ENCODE peak calls at places on chromosomes 5 and 9, in five cellular contexts. B, A, C, J and M are unnamed samples.

GRCh38 chr9:136995772-136996308 is 528 bp downstream of the CLIC3 start:
- DNase-seq in B (no peak), A (peak; percentile 6), C (no peak), J (no peak), M (no peak)

GRCh38 chr5:172979778-172980177 is 3.8 kb upstream of the ATP6V0E1 start:
- DNase-seq in B (no peak), A (peak; percentile 67), C (no peak), J (no peak), M (no peak)

GRCh38 chr5:81140942-81141341 is 92.2 kb upstream of the CKMT2 start:
- DNase-seq in B (no peak), A (peak; percentile 80), C (no peak), J (no peak), M (no peak)

GRCh38 chr5:111931658-111932057 is 174.7 kb upstream of the NREP start:
- DNase-seq in B (no peak), A (no peak), C (no peak), J (no peak), M (no peak)

GRCh38 chr5:11494340-11494739 is 409.9 kb downstream of the CTNND2 start:
- DNase-seq in B (no peak), A (no peak), C (no peak), J (no peak), M (peak; percentile 47)

GRCh38 chr5:75567710-75568109 is 43.5 kb upstream of the ANKDD1B start:
- DNase-seq in B (no peak), A (peak; percentile 64), C (no peak), J (no peak), M (peak; percentile 44)

GRCh38 chr5:168747987-168748777 is 169.0 kb upstream of the PANK3 start:
- DNase-seq in B (peak; percentile 83), A (no peak), C (peak; percentile 25), J (peak; percentile 66), M (peak; percentile 90)

GRCh38 chr5:68630354-68630753 is 414.8 kb downstream of the PIK3R1 start:
- DNase-seq in B (no peak), A (no peak), C (no peak), J (no peak), M (no peak)

GRCh38 chr5:150570333-150570732 is 62.4 kb downstream of the NDST1 start:
- DNase-seq in B (no peak), A (no peak), C (no peak), J (no peak), M (no peak)

GRCh38 chr9:19629506-19629905 is 159.3 kb downstream of the SLC24A2 start:
- DNase-seq in B (peak; percentile 6), A (no peak), C (no peak), J (no peak), M (no peak)

GRCh38 chr5:147223951-147224791 is 10.7 kb upstream of the STK32A start:
- DNase-seq in B (peak; percentile 70), A (peak; percentile 42), C (peak; percentile 8), J (peak; percentile 37), M (peak; percentile 70)

GRCh38 chr5:64900618-64901017 is 131.9 kb downstream of the CWC27 start:
- DNase-seq in B (no peak), A (peak; percentile 12), C (peak; percentile 62), J (no peak), M (no peak)

GRCh38 chr9:82761911-82762310 is 301.0 kb downstream of the RASEF start:
- DNase-seq in B (no peak), A (no peak), C (no peak), J (no peak), M (no peak)

GRCh38 chr5:179890751-179891682 is 16.7 kb downstream of the TBC1D9B start:
- DNase-seq in B (no peak), A (no peak), C (no peak), J (no peak), M (no peak)

GRCh38 chr5:154995679-154996078 is 17.9 kb upstream of the KIF4B start:
- DNase-seq in B (peak; percentile 58), A (no peak), C (no peak), J (no peak), M (peak; percentile 60)

GRCh38 chr5:53031695-53032096 is 42.5 kb downstream of the ITGA2 start:
- DNase-seq in B (no peak), A (peak; percentile 98), C (peak; percentile 89), J (no peak), M (no peak)

GRCh38 chr9:92808726-92809451 is 44.3 kb upstream of the BICD2 start:
- DNase-seq in B (peak; percentile 92), A (peak; percentile 73), C (peak; percentile 17), J (peak; percentile 71), M (no peak)

GRCh38 chr9:86614871-86615849 is 260.9 kb upstream of the TUT7 start:
- DNase-seq in B (peak; percentile 62), A (peak; percentile 70), C (peak; percentile 37), J (no peak), M (peak; percentile 67)

GRCh38 chr5:155471027-155471426 is 457.5 kb downstream of the KIF4B start:
- DNase-seq in B (no peak), A (no peak), C (no peak), J (no peak), M (no peak)

GRCh38 chr5:151141535-151141934 is 16.0 kb downstream of the ANXA6 start:
- DNase-seq in B (peak; percentile 22), A (peak; percentile 25), C (no peak), J (no peak), M (peak; percentile 81)

GRCh38 chr5:172765766-172766286 is 5.2 kb downstream of the DUSP1 start:
- DNase-seq in B (no peak), A (peak; percentile 94), C (no peak), J (no peak), M (peak; percentile 54)

GRCh38 chr5:142235870-142236672 is 88.8 kb downstream of the SPRY4 start:
- DNase-seq in B (peak; percentile 40), A (no peak), C (no peak), J (no peak), M (no peak)

GRCh38 chr5:54440456-54440893 is 15.0 kb upstream of the HSPB3 start:
- DNase-seq in B (no peak), A (no peak), C (no peak), J (no peak), M (peak; percentile 57)

GRCh38 chr5:16619136-16619535 is 2.3 kb upstream of the RETREG1 start:
- DNase-seq in B (no peak), A (no peak), C (no peak), J (no peak), M (no peak)

GRCh38 chr5:16618138-16618897 is 1.5 kb upstream of the RETREG1 start:
- DNase-seq in B (peak; percentile 8), A (no peak), C (no peak), J (no peak), M (no peak)

GRCh38 chr5:16615737-16616535 is 861 bp downstream of the RETREG1 start:
- DNase-seq in B (peak; percentile 21), A (no peak), C (no peak), J (no peak), M (no peak)

GRCh38 chr5:16616536-16617271 is at the start of gene RETREG1:
- DNase-seq in B (peak; percentile 70), A (no peak), C (no peak), J (peak; percentile 49), M (no peak)

GRCh38 chr5:16617272-16617973 is 626 bp upstream of the RETREG1 start:
- DNase-seq in B (peak; percentile 42), A (no peak), C (no peak), J (no peak), M (no peak)
- H3K9ac ChIP-seq in B (no peak overlapping the region), A (no peak overlapping the region), C (no peak overlapping the region), J (peak overlapping the region; percentile 70), M (no peak overlapping the region)

DNA sequence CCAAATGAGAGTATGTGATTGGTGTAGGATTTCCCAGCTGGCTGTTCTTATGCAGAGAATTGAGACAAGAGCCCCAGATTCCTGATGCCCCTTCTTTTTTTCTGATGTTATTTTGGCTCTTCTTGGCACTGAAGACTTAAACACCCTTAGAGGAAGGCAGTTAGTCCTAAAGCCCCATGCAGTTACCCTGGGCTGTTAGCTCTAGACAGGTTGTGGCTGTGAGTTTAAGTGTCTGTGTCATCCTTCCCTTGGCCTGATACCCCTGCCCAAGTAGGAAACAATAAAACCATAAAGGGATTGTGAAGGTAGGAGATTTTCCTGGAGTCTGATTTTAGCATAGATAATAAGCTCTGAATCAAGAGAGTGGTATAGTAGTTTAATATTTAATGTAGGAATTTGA is 13.2 kb downstream of the TNPO1 start:
- DNase-seq in B (no peak), A (no peak), C (no peak), J (no peak), M (no peak)
- H3K9ac ChIP-seq in B (no peak overlapping the region), A (no peak overlapping the region), C (no peak overlapping the region), J (no peak overlapping the region), M (no peak overlapping the region)

GRCh38 chr5:14217587-14217986 is 74.4 kb downstream of the TRIO start:
- DNase-seq in B (no peak), A (no peak), C (no peak), J (no peak), M (no peak)

GRCh38 chr5:14218897-14219573 is 75.9 kb downstream of the TRIO start:
- DNase-seq in B (no peak), A (peak; percentile 26), C (no peak), J (no peak), M (no peak)

GRCh38 chr5:14219800-14220512 is 76.8 kb downstream of the TRIO start:
- DNase-seq in B (no peak), A (no peak), C (no peak), J (no peak), M (no peak)

GRCh38 chr5:14218011-14218410 is 74.9 kb downstream of the TRIO start:
- DNase-seq in B (no peak), A (no peak), C (no peak), J (no peak), M (no peak)

DNA sequence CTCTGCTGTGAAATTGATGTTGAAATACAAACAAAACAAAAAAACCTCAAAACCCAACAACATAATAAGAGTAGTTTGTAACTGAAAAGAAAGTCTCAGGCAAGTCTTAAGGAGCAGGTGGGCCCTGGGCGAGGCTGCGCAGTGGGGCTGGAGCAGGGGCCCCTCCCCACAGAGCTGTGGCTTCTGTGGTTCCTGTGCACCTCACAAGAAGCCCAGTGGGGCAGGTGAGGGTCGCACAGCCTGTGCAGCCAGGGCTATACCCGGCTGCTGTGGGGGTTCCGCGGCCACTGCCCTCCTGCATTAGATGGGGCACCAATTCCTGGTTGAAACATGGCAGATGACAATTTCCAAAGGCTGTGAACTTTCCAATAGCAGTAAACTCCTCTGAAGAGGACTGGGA is 75.3 kb downstream of the TRIO start:
- DNase-seq in B (no peak), A (no peak), C (no peak), J (no peak), M (no peak)
- H3K9ac ChIP-seq in B (no peak overlapping the region), A (no peak overlapping the region), C (no peak overlapping the region), J (no peak overlapping the region), M (no peak overlapping the region)

DNA sequence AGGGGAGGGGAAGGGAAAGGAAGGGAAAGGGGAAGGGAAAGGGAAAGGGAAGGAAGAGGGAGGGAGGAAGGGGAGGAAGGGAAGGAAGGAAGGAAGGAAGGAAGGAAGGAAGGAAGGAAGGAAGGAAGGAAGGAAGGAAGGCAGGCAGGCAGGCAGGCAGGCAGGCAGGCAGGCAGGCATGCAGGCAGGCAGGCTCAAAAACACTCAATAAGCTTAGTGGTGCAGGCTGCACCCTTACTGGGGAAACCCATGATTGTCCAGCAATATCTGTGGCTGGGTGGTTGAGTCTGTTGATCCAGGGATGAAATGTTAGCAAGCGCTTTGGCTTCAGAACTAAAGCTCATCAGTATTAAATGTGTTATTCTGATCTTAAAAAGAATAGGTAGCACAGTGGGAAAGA is 145.6 kb downstream of the LPAR1 start:
- DNase-seq in B (no peak), A (no peak), C (no peak), J (no peak), M (no peak)
- H3K9ac ChIP-seq in B (no peak overlapping the region), A (no peak overlapping the region), C (no peak overlapping the region), J (no peak overlapping the region), M (no peak overlapping the region)

GRCh38 chr9:135229701-135230385 is 142.4 kb downstream of the OLFM1 start:
- DNase-seq in B (peak; percentile 45), A (no peak), C (no peak), J (no peak), M (no peak)
- H3K9ac ChIP-seq in B (no peak overlapping the region), A (no peak overlapping the region), C (no peak overlapping the region), J (peak overlapping the region; percentile 37), M (no peak overlapping the region)

GRCh38 chr9:112489876-112490661 is 3.4 kb downstream of the KIAA1958 start:
- DNase-seq in B (peak; percentile 33), A (no peak), C (peak; percentile 45), J (no peak), M (peak; percentile 57)
- H3K9ac ChIP-seq in B (peak overlapping the region; percentile 2), A (no peak overlapping the region), C (peak overlapping the region; percentile 55), J (no peak overlapping the region), M (peak overlapping the region; percentile 10)